ENCODE peak calls at places on chromosomes 2 and 18, in four cellular contexts. D is K562, S is GM12878, U is HepG2. I is an unnamed sample.

GRCh38 chr18:31563778-31564177 is 27.9 kb upstream of the TTR start:
- DNase-seq in D (peak), S (no peak), U (no peak), I (peak)

GRCh38 chr2:27829791-27830190 is 58.3 kb downstream of the MRPL33 start:
- DNase-seq in D (no peak), S (no peak), U (no peak), I (no peak)

GRCh38 chr18:44130365-44130942 is 550.2 kb upstream of the SETBP1 start:
- DNase-seq in D (peak), S (no peak), U (peak), I (peak)

GRCh38 chr2:151459368-151459767 is 49.7 kb downstream of the RIF1 start:
- DNase-seq in D (no peak), S (no peak), U (no peak), I (no peak)

GRCh38 chr2:85851253-85851955 is 37.4 kb downstream of the ST3GAL5 start:
- DNase-seq in D (no peak), S (no peak), U (no peak), I (no peak)

GRCh38 chr2:86274265-86274917 is 63.0 kb downstream of the REEP1 start:
- DNase-seq in D (no peak), S (peak), U (no peak), I (no peak)

GRCh38 chr2:144389151-144389929 is 130.6 kb downstream of the ZEB2 start:
- DNase-seq in D (no peak), S (no peak), U (no peak), I (no peak)

GRCh38 chr2:40458271-40458794 is 6.4 kb upstream of the SLC8A1 start:
- DNase-seq in D (no peak), S (no peak), U (no peak), I (peak)

GRCh38 chr2:65367517-65367916 is 64.9 kb downstream of the SPRED2 start:
- DNase-seq in D (no peak), S (no peak), U (no peak), I (peak)

GRCh38 chr2:210818473-210818872 is 262.1 kb downstream of the CPS1 start:
- DNase-seq in D (no peak), S (no peak), U (peak), I (no peak)

DNA sequence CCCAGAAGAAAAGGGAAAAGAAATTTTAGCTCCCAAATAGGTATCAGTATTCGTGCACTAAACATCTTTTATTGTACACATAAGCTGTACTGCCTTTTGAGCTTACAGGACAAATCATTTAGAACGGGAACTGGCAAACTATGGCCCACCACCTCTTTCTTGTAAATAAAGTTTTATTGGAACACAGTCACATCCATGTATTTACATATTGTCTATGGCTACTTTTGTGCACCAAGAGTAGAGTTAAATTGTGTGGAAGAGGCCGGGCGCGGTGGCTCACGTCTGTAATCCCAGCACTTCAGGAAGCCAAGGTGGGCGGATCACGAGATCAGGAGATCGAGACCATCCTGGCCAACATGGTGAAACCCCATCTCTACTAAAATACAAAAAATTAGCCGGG is 5.7 kb downstream of the TM4SF20 start:
- DNase-seq in D (no peak), S (no peak), U (no peak), I (no peak)
- TF ChIP-seq GABPA in D (no peak), S (no peak), U (no peak), I (no peak)

DNA sequence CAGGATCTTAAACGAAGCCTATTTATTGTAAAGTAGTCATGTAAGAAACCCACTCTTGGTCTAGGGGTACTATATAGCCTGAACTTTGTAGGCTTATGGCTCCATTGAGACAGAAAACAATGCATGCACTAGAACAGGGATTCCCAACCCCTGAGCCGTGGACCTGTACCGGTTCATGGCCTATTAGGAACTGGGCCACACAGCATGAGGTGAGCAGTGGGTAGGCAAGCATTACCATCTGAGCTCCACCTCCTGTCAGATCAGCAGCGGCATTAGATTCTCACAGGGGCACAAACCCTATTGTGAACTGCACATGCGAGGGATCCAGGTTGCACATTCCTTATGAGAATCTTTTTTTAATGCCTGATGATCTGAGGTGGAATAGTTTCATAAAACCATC is 59.2 kb downstream of the ROCK1 start:
- DNase-seq in D (no peak), S (no peak), U (no peak), I (no peak)
- H3K27ac ChIP-seq in D (no peak), S (no peak), U (no peak), I (no peak)

GRCh38 chr18:34222396-34223163 is 2.1 kb downstream of the NOL4 start:
- DNase-seq in D (no peak), S (no peak), U (no peak), I (peak)
- TF ChIP-seq GABPA in D (no peak), S (no peak), U (no peak), I (no peak)

GRCh38 chr2:55519908-55520885 is 679 bp downstream of the CFAP36 start:
- DNase-seq in D (peak), S (no peak), U (peak), I (peak)

DNA sequence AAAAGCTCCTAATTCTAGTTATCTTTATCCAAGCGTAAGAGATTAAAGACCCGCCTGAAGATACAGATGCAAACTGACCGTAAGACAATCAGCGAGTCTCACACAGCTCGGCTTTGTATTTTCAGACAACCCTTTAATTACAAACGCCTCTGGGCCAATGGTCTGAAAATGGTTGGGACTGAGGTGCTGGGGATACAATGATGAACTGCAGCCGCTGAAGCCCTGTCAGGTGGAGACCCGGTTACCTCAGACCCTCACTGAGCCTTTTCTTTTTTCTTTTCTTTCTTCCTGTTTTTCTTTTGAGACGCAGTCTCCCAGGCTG is 711 bp upstream of the CFAP36 start:
- DNase-seq in D (peak), S (no peak), U (peak), I (peak)
- H3K27ac ChIP-seq in D (peak), S (peak), U (peak), I (peak)

GRCh38 chr2:102696463-102696862 is 65.4 kb upstream of the TMEM182 start:
- DNase-seq in D (no peak), S (no peak), U (no peak), I (no peak)
- TF ChIP-seq GABPA in D (no peak), S (no peak), U (no peak), I (no peak)

DNA sequence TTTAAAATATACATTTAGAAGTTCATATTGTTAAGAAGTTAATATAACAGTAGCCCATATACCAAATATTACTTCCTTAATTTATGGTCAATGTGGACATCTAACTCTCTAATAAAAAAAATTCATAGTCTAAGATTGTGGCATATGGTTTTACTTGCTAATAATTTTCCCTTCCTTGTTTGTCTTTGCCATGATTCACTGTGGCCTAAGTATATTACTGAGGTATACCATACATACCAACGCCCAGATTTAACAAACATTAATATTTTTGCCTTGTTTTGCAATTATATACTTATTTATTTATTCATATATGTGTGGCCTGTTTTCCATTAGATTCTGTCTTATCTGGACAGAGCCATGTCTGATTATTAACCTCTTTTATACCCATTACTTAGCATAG is 54.6 kb upstream of the CCDC150 start:
- DNase-seq in D (no peak), S (no peak), U (no peak), I (no peak)
- H3K27ac ChIP-seq in D (no peak), S (no peak), U (no peak), I (no peak)

GRCh38 chr2:219116776-219117646 is 43.6 kb downstream of the NHEJ1 start:
- DNase-seq in D (no peak), S (no peak), U (peak), I (no peak)

GRCh38 chr2:219120082-219120481 is 40.5 kb downstream of the NHEJ1 start:
- DNase-seq in D (no peak), S (no peak), U (no peak), I (no peak)

GRCh38 chr2:219118504-219118903 is 42.1 kb downstream of the NHEJ1 start:
- DNase-seq in D (no peak), S (no peak), U (no peak), I (no peak)

GRCh38 chr2:219122197-219122965 is 38.2 kb downstream of the NHEJ1 start:
- DNase-seq in D (no peak), S (no peak), U (no peak), I (no peak)

DNA sequence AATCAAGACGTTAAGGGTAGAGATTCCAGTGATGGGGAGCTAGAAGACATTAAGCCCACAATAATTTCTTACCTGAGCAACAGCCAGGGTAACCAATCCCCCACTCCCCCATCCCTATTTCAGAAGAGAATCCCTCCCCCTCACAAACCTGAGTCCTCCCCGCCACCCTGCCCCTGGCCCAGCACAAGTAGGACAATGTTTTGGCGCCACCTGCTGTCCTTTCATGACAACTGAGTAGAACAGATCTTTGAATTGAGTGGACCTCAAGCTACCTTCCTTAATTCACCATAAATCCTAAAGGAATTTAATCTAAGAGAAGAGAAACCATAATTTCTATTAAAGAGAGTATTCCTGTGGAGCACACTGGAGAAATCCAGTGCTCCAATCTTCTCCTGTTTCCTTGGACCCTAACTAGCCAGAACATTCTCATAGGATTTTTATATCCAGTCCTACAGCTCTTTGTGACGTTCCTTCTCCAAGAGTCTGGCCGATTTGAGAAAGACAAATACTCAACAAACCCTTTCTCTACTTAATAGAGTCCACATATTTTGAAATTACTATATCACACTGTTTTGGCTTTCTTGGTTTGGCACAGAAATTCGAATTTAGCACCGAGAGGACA is 41.1 kb downstream of the NHEJ1 start:
- DNase-seq in D (peak), S (peak), U (peak), I (peak)
- TF ChIP-seq GABPA in D (no peak), S (no peak), U (no peak), I (no peak)

GRCh38 chr2:173986805-173987204 is 21.6 kb upstream of the SP3 start:
- DNase-seq in D (no peak), S (no peak), U (peak), I (no peak)

GRCh38 chr2:173983414-173983871 is 18.3 kb upstream of the SP3 start:
- DNase-seq in D (no peak), S (no peak), U (peak), I (no peak)

GRCh38 chr2:173982918-173983317 is 17.7 kb upstream of the SP3 start:
- DNase-seq in D (no peak), S (no peak), U (no peak), I (no peak)

GRCh38 chr2:173985595-173985994 is 20.4 kb upstream of the SP3 start:
- DNase-seq in D (no peak), S (no peak), U (no peak), I (no peak)

DNA sequence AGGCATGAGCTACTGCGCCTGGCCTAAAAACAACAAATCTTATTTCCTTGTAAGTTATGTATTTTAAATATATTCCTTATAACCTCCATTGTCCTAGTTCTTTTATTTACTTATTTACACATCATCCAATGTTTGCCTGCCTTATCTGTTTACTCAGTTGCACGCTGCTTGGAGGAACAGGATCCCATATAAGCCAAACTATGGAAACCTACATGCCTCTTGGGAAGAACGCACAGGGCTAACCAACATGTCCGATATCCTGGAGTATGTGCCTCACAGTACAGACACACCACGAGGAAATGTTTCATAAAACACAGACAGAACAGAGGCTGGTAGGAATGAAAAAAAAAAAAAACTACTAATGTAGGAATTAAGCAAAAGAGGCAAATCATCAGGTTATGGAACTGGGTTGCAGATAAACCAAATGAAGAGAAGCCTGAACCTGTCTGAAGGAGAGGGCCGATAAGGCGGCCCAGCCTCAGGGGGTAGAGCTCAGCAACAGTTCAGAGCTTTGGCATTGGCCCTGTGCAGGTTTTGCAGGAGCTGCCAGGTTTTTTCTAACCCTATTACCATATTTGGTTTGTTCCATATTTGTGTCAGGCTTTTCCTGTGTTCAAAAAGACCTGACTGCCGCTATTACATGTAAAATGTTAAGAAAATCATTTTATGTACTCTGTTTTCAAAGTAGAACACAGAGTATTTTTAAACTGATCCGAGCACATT is 19.9 kb upstream of the SP3 start:
- DNase-seq in D (no peak), S (no peak), U (no peak), I (no peak)
- H3K27ac ChIP-seq in D (no peak), S (no peak), U (no peak), I (no peak)

GRCh38 chr2:232883116-232883721 is 13.2 kb downstream of the SNORC start:
- DNase-seq in D (no peak), S (no peak), U (no peak), I (no peak)

GRCh38 chr2:232884549-232885263 is 14.6 kb downstream of the SNORC start:
- DNase-seq in D (no peak), S (no peak), U (no peak), I (peak)

GRCh38 chr2:232882505-232883115 is 12.5 kb downstream of the SNORC start:
- DNase-seq in D (no peak), S (no peak), U (no peak), I (no peak)

GRCh38 chr2:232885264-232885961 is 15.3 kb downstream of the SNORC start:
- DNase-seq in D (no peak), S (no peak), U (no peak), I (peak)

GRCh38 chr2:232884001-232884421 is 13.9 kb downstream of the SNORC start:
- DNase-seq in D (no peak), S (no peak), U (no peak), I (peak)
- TF ChIP-seq GABPA in D (no peak), S (no peak), U (no peak), I (no peak)

DNA sequence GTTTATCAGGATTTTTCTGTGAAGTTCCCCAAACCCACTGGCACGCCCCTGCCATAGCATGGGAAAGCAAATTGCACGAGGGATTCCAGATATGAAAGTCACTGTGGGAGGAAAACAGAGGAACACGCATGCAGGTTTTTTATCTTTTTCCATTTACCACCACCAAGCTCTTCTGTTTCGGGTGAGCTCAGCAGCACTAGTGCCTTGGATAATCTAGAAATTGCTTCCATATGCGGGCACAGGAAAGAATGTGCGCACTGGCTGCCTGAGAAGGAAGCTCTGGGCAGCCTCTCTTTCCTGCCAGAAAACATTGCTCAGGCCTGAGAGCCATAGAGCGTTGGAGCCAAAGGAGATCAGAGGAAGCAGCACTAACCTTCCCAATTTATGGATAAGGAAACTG is 66.0 kb upstream of the WIPF1 start:
- DNase-seq in D (no peak), S (no peak), U (no peak), I (peak)
- H3K27ac ChIP-seq in D (no peak), S (no peak), U (no peak), I (peak)

I was measured in SK-N-SH.